ENCODE peak calls at places on chromosomes 6 and 20, in five cellular contexts. B is HS-27A; M is H1; O is activated CD4-positive, alpha-beta T cell treated with anti-CD3 and anti-CD28 coated beads, Interleukin-2, amount 10 ng/mL, durations not matched to agents 7 days and 5 days; H is effector CD8-positive, alpha-beta T cell. N is an unnamed sample.

GRCh38 chr6:15008269-15008668 is 237.6 kb upstream of the JARID2 start:
- DNase-seq in B (no peak), H (no peak), O (no peak), M (no peak), N (no peak)

GRCh38 chr6:13425971-13426931 is 61.1 kb downstream of the GFOD1 start:
- DNase-seq in B (no peak), H (no peak), O (no peak), M (no peak), N (peak)

GRCh38 chr20:34364013-34364382 is 925 bp downstream of the ITCH start:
- DNase-seq in O (no peak), M (no peak), H (no peak), B (no peak), N (peak)

GRCh38 chr20:46461808-46462207 is 51.6 kb downstream of the ZNF334 start:
- DNase-seq in B (no peak), O (no peak), M (no peak), H (no peak), N (no peak)

GRCh38 chr20:63405102-63405730 is 44.1 kb upstream of the CHRNA4 start:
- DNase-seq in H (no peak), M (no peak), B (no peak), O (no peak), N (no peak)

GRCh38 chr6:119523546-119523945 is 174.0 kb upstream of the MAN1A1 start:
- DNase-seq in H (no peak), B (no peak), M (no peak), O (no peak), N (no peak)

GRCh38 chr6:169396554-169397163 is 143.0 kb upstream of the THBS2 start:
- DNase-seq in H (no peak), M (no peak), B (no peak), O (no peak), N (no peak)

GRCh38 chr6:20028143-20028542 is 184.1 kb downstream of the MBOAT1 start:
- DNase-seq in M (no peak), B (no peak), O (no peak), H (no peak), N (no peak)

GRCh38 chr20:5845686-5846651 is 95.8 kb downstream of the SHLD1 start:
- DNase-seq in B (no peak), O (no peak), H (no peak), M (no peak), N (no peak)

GRCh38 chr6:33880746-33881145 is 76.9 kb upstream of the MLN start:
- DNase-seq in M (no peak), B (no peak), H (no peak), O (no peak), N (no peak)

GRCh38 chr6:37078814-37079213 is 73.4 kb downstream of the FGD2 start:
- DNase-seq in O (no peak), M (no peak), B (no peak), H (no peak), N (no peak)

GRCh38 chr6:132404736-132405135 is 3.5 kb upstream of the MOXD1 start:
- DNase-seq in H (no peak), M (no peak), O (no peak), B (no peak), N (no peak)

GRCh38 chr20:1674361-1674760 is 16.8 kb upstream of the SIRPG start:
- DNase-seq in M (no peak), O (peak), B (no peak), H (no peak), N (no peak)

GRCh38 chr20:58721951-58722371 is 29.4 kb downstream of the NPEPL1 start:
- DNase-seq in B (no peak), M (no peak), O (no peak), H (no peak), N (no peak)

GRCh38 chr6:144141470-144141869 is 8.8 kb upstream of the STX11 start:
- DNase-seq in O (no peak), B (no peak), M (no peak), H (no peak), N (no peak)

GRCh38 chr6:34810936-34811632 is 19.2 kb downstream of the BLTP3A start:
- DNase-seq in M (no peak), B (no peak), O (no peak), H (no peak), N (peak)

GRCh38 chr6:69756907-69757306 is 39.9 kb downstream of the LMBRD1 start:
- DNase-seq in O (no peak), B (no peak), H (no peak), M (no peak), N (no peak)

GRCh38 chr20:50200482-50201104 is 10.0 kb downstream of the CEBPB start:
- DNase-seq in M (no peak), H (no peak), B (no peak), O (no peak), N (no peak)

N was measured in hepatic stellate cell.